ENCODE peak calls at places on chromosomes 13 and 19, in seven cellular contexts. One of them, this sample, is unnamed.

GRCh38 chr19:42433503-42434260 is 6.5 kb upstream of the LIPE start:
- DNase-seq in AG09319: no peak
- DNase-seq in Calu3: peak
- DNase-seq in astrocyte of the hippocampus: peak
- DNase-seq in CD4-positive, alpha-beta memory T cell: peak
- DNase-seq in choroid plexus epithelial cell: peak
- DNase-seq in activated CD8-positive, alpha-beta T cell treated with anti-CD3 and anti-CD28 coated beads for 36 hours: peak
- DNase-seq in this sample: peak

GRCh38 chr19:39277598-39277997 is 9.4 kb downstream of the IFNL2 start:
- DNase-seq in AG09319: no peak
- DNase-seq in Calu3: peak
- DNase-seq in astrocyte of the hippocampus: no peak
- DNase-seq in CD4-positive, alpha-beta memory T cell: no peak
- DNase-seq in choroid plexus epithelial cell: peak
- DNase-seq in activated CD8-positive, alpha-beta T cell treated with anti-CD3 and anti-CD28 coated beads for 36 hours: no peak
- DNase-seq in this sample: no peak

GRCh38 chr19:49368711-49369358 is 5.2 kb downstream of the DKKL1 start:
- DNase-seq in AG09319: no peak
- DNase-seq in Calu3: no peak
- DNase-seq in astrocyte of the hippocampus: no peak
- DNase-seq in CD4-positive, alpha-beta memory T cell: no peak
- DNase-seq in choroid plexus epithelial cell: no peak
- DNase-seq in activated CD8-positive, alpha-beta T cell treated with anti-CD3 and anti-CD28 coated beads for 36 hours: no peak
- DNase-seq in this sample: no peak

GRCh38 chr13:113860579-113861432 is 3.1 kb downstream of the GAS6 start:
- DNase-seq in AG09319: no peak
- DNase-seq in Calu3: no peak
- DNase-seq in astrocyte of the hippocampus: peak
- DNase-seq in CD4-positive, alpha-beta memory T cell: no peak
- DNase-seq in choroid plexus epithelial cell: peak
- DNase-seq in activated CD8-positive, alpha-beta T cell treated with anti-CD3 and anti-CD28 coated beads for 36 hours: no peak
- DNase-seq in this sample: no peak

GRCh38 chr13:96172066-96172465 is 82.2 kb downstream of the HS6ST3 start:
- DNase-seq in AG09319: no peak
- DNase-seq in Calu3: no peak
- DNase-seq in astrocyte of the hippocampus: no peak
- DNase-seq in CD4-positive, alpha-beta memory T cell: no peak
- DNase-seq in choroid plexus epithelial cell: no peak
- DNase-seq in activated CD8-positive, alpha-beta T cell treated with anti-CD3 and anti-CD28 coated beads for 36 hours: no peak
- DNase-seq in this sample: no peak

GRCh38 chr19:53991224-53992113 is at the start of gene CACNG6:
- DNase-seq in AG09319: no peak
- DNase-seq in Calu3: peak
- DNase-seq in astrocyte of the hippocampus: peak
- DNase-seq in CD4-positive, alpha-beta memory T cell: no peak
- DNase-seq in choroid plexus epithelial cell: no peak
- DNase-seq in activated CD8-positive, alpha-beta T cell treated with anti-CD3 and anti-CD28 coated beads for 36 hours: no peak
- DNase-seq in this sample: no peak

GRCh38 chr19:15864824-15865223 is 33.0 kb downstream of the CYP4F2 start:
- DNase-seq in AG09319: no peak
- DNase-seq in Calu3: no peak
- DNase-seq in astrocyte of the hippocampus: no peak
- DNase-seq in CD4-positive, alpha-beta memory T cell: no peak
- DNase-seq in choroid plexus epithelial cell: no peak
- DNase-seq in activated CD8-positive, alpha-beta T cell treated with anti-CD3 and anti-CD28 coated beads for 36 hours: no peak
- DNase-seq in this sample: no peak

GRCh38 chr13:57787058-57787791 is 155.7 kb downstream of the PCDH17 start:
- DNase-seq in AG09319: no peak
- DNase-seq in Calu3: no peak
- DNase-seq in astrocyte of the hippocampus: no peak
- DNase-seq in CD4-positive, alpha-beta memory T cell: no peak
- DNase-seq in choroid plexus epithelial cell: no peak
- DNase-seq in activated CD8-positive, alpha-beta T cell treated with anti-CD3 and anti-CD28 coated beads for 36 hours: no peak
- DNase-seq in this sample: no peak

GRCh38 chr13:99975626-99976025 is 4.1 kb upstream of the ZIC5 start:
- DNase-seq in AG09319: no peak
- DNase-seq in Calu3: no peak
- DNase-seq in astrocyte of the hippocampus: no peak
- DNase-seq in CD4-positive, alpha-beta memory T cell: no peak
- DNase-seq in choroid plexus epithelial cell: no peak
- DNase-seq in activated CD8-positive, alpha-beta T cell treated with anti-CD3 and anti-CD28 coated beads for 36 hours: no peak
- DNase-seq in this sample: no peak

GRCh38 chr19:57653689-57654088 is 15.0 kb upstream of the ZSCAN4 start:
- DNase-seq in AG09319: no peak
- DNase-seq in Calu3: no peak
- DNase-seq in astrocyte of the hippocampus: no peak
- DNase-seq in CD4-positive, alpha-beta memory T cell: no peak
- DNase-seq in choroid plexus epithelial cell: no peak
- DNase-seq in activated CD8-positive, alpha-beta T cell treated with anti-CD3 and anti-CD28 coated beads for 36 hours: no peak
- DNase-seq in this sample: no peak

GRCh38 chr19:41025411-41025810 is 34.3 kb downstream of the CYP2B6 start:
- DNase-seq in AG09319: no peak
- DNase-seq in Calu3: no peak
- DNase-seq in astrocyte of the hippocampus: no peak
- DNase-seq in CD4-positive, alpha-beta memory T cell: no peak
- DNase-seq in choroid plexus epithelial cell: no peak
- DNase-seq in activated CD8-positive, alpha-beta T cell treated with anti-CD3 and anti-CD28 coated beads for 36 hours: no peak
- DNase-seq in this sample: no peak

GRCh38 chr19:11558881-11559828 is at the start of gene ELOF1:
- DNase-seq in AG09319: peak
- DNase-seq in Calu3: peak
- DNase-seq in astrocyte of the hippocampus: peak
- DNase-seq in CD4-positive, alpha-beta memory T cell: peak
- DNase-seq in choroid plexus epithelial cell: peak
- DNase-seq in activated CD8-positive, alpha-beta T cell treated with anti-CD3 and anti-CD28 coated beads for 36 hours: peak
- DNase-seq in this sample: peak

GRCh38 chr19:4732680-4733114 is 9.1 kb upstream of the DPP9 start:
- DNase-seq in AG09319: no peak
- DNase-seq in Calu3: peak
- DNase-seq in astrocyte of the hippocampus: peak
- DNase-seq in CD4-positive, alpha-beta memory T cell: peak
- DNase-seq in choroid plexus epithelial cell: peak
- DNase-seq in activated CD8-positive, alpha-beta T cell treated with anti-CD3 and anti-CD28 coated beads for 36 hours: peak
- DNase-seq in this sample: peak

GRCh38 chr13:97116754-97117153 is 105.4 kb upstream of the MBNL2 start:
- DNase-seq in AG09319: no peak
- DNase-seq in Calu3: no peak
- DNase-seq in astrocyte of the hippocampus: peak
- DNase-seq in CD4-positive, alpha-beta memory T cell: no peak
- DNase-seq in choroid plexus epithelial cell: peak
- DNase-seq in activated CD8-positive, alpha-beta T cell treated with anti-CD3 and anti-CD28 coated beads for 36 hours: peak
- DNase-seq in this sample: no peak